ENCODE peak calls at places on chromosomes 13 and 19, in six cellular contexts. I is WTC11, Y is ascending aorta, J is H1, A is fibroblast of lung, H is cardiac muscle cell. D is an unnamed sample.

GRCh38 chr13:73364706-73365105 is 305.9 kb downstream of the KLF5 start:
- DNase-seq in A (no peak), I (no peak), J (no peak), Y (no peak), H (no peak), D (no peak)

GRCh38 chr13:108368240-108368898 is 98.9 kb downstream of the TNFSF13B start:
- DNase-seq in I (no peak), H (no peak), A (no peak), J (no peak), Y (no peak), D (no peak)

GRCh38 chr19:511101-511841 is 4.0 kb downstream of the TPGS1 start:
- DNase-seq in J (peak), A (no peak), I (peak), H (no peak), Y (no peak), D (peak)

GRCh38 chr13:114235697-114236096 is 1.0 kb downstream of the CDC16 start:
- DNase-seq in I (no peak), Y (no peak), J (no peak), A (no peak), H (no peak), D (no peak)

GRCh38 chr13:100513171-100513570 is 75.4 kb downstream of the GGACT start:
- DNase-seq in H (no peak), I (no peak), Y (no peak), A (no peak), J (no peak), D (no peak)

GRCh38 chr13:56988543-56988942 is 152.2 kb upstream of the PRR20A start:
- DNase-seq in H (no peak), J (no peak), I (no peak), A (no peak), Y (no peak), D (no peak)

GRCh38 chr19:38977445-38978314 is 2.1 kb upstream of the FBXO17 start:
- DNase-seq in H (no peak), Y (no peak), J (no peak), I (no peak), A (no peak), D (peak)

GRCh38 chr13:27005556-27005955 is 166.1 kb downstream of the USP12 start:
- DNase-seq in J (no peak), I (no peak), Y (no peak), A (no peak), H (no peak), D (no peak)

GRCh38 chr19:6481541-6482342 is at the start of gene DENND1C:
- DNase-seq in J (peak), Y (no peak), A (no peak), I (peak), H (peak), D (peak)

GRCh38 chr19:55117063-55117635 is 288 bp downstream of the PPP1R12C start:
- DNase-seq in I (no peak), J (no peak), Y (no peak), A (no peak), H (peak), D (peak)

GRCh38 chr13:52169839-52170238 is 10.4 kb upstream of the NEK3 start:
- DNase-seq in A (no peak), Y (no peak), J (no peak), I (no peak), H (no peak), D (no peak)

GRCh38 chr19:1884291-1884718 is 991 bp downstream of the ABHD17A start:
- DNase-seq in Y (no peak), J (no peak), H (no peak), A (no peak), I (no peak), D (peak)

GRCh38 chr13:47326061-47326460 is 429.2 kb upstream of the HTR2A start:
- DNase-seq in A (peak), Y (no peak), J (no peak), I (no peak), H (no peak), D (no peak)

GRCh38 chr13:47252627-47253026 is 355.8 kb upstream of the HTR2A start:
- DNase-seq in J (no peak), A (no peak), Y (no peak), I (no peak), H (no peak), D (no peak)

GRCh38 chr13:50208826-50209335 is 193.6 kb downstream of the KCNRG start:
- DNase-seq in I (peak), Y (peak), H (peak), J (peak), A (peak), D (no peak)

GRCh38 chr19:58575183-58576041 is 2.3 kb upstream of the MZF1 start:
- DNase-seq in H (peak), A (peak), I (peak), Y (peak), J (peak), D (peak)

GRCh38 chr19:58581227-58582141 is 8.3 kb upstream of the MZF1 start:
- DNase-seq in J (peak), I (peak), A (peak), H (peak), Y (peak), D (peak)

GRCh38 chr19:34733266-34733825 is 697 bp upstream of the ZNF181 start:
- DNase-seq in J (no peak), I (peak), A (no peak), Y (peak), H (peak), D (peak)

GRCh38 chr19:18922228-18922985 is 2.9 kb downstream of the DDX49 start:
- DNase-seq in Y (no peak), I (no peak), J (no peak), H (no peak), A (no peak), D (no peak)

GRCh38 chr13:112690242-112690943 is 555 bp downstream of the ATP11A start:
- DNase-seq in H (peak), Y (no peak), I (peak), A (peak), J (no peak), D (peak)

GRCh38 chr19:1918975-1919374 is 13.8 kb downstream of the ADAT3 start:
- DNase-seq in A (no peak), Y (no peak), H (no peak), J (no peak), I (no peak), D (no peak)

GRCh38 chr13:49679244-49679643 is 12.0 kb downstream of the EBPL start:
- DNase-seq in H (no peak), Y (no peak), J (no peak), I (no peak), A (peak), D (peak)

GRCh38 chr19:6030214-6030507 is 52.2 kb upstream of the RANBP3 start:
- DNase-seq in A (peak), Y (no peak), J (no peak), I (no peak), H (no peak), D (no peak)

GRCh38 chr19:49213791-49214190 is 56.2 kb downstream of the TRPM4 start:
- DNase-seq in I (peak), H (no peak), A (no peak), Y (no peak), J (peak), D (no peak)

GRCh38 chr19:51799311-51799997 is 4.5 kb downstream of the FPR3 start:
- DNase-seq in J (no peak), H (no peak), I (no peak), Y (peak), A (peak), D (no peak)

GRCh38 chr13:102645701-102646100 is 48.9 kb downstream of the TPP2 start:
- DNase-seq in I (no peak), A (no peak), H (no peak), Y (no peak), J (no peak), D (no peak)

GRCh38 chr19:54002495-54003315 is 11.3 kb downstream of the CACNG6 start:
- DNase-seq in I (no peak), A (no peak), J (no peak), Y (no peak), H (no peak), D (no peak)

GRCh38 chr13:98476538-98476966 is 100.4 kb downstream of the STK24 start:
- DNase-seq in I (no peak), Y (peak), A (peak), H (no peak), J (no peak), D (peak)

GRCh38 chr19:32233091-32233490 is 112.3 kb upstream of the ZNF507 start:
- DNase-seq in Y (no peak), A (no peak), J (peak), H (no peak), I (no peak), D (no peak)

GRCh38 chr13:112826565-112826964 is 136.7 kb downstream of the ATP11A start:
- DNase-seq in A (no peak), J (no peak), Y (no peak), H (no peak), I (no peak), D (no peak)

GRCh38 chr19:50510121-50510670 is 795 bp downstream of the JOSD2 start:
- DNase-seq in A (no peak), J (no peak), H (no peak), I (no peak), Y (no peak), D (no peak)

GRCh38 chr19:13089139-13089856 is 13.4 kb downstream of the LYL1 start:
- DNase-seq in I (peak), H (no peak), J (peak), Y (no peak), A (no peak), D (peak)

GRCh38 chr13:26062853-26063444 is 11.1 kb upstream of the SHISA2 start:
- DNase-seq in I (no peak), H (peak), Y (no peak), J (no peak), A (peak), D (peak)

GRCh38 chr19:6267552-6268381 is 12.0 kb downstream of the MLLT1 start:
- DNase-seq in I (no peak), H (no peak), A (no peak), Y (no peak), J (no peak), D (no peak)

GRCh38 chr19:10305139-10305806 is 4.3 kb downstream of the ZGLP1 start:
- DNase-seq in I (no peak), J (no peak), Y (no peak), A (no peak), H (no peak), D (no peak)

GRCh38 chr19:10112037-10112751 is 701 bp downstream of the P2RY11 start:
- DNase-seq in A (no peak), Y (no peak), I (no peak), J (no peak), H (no peak), D (peak)

GRCh38 chr19:49389406-49389805 is 1.4 kb downstream of the KASH5 start:
- DNase-seq in H (no peak), J (no peak), Y (no peak), I (no peak), A (no peak), D (no peak)

GRCh38 chr13:50677687-50678463 is 165.6 kb downstream of the DLEU7 start:
- DNase-seq in A (no peak), Y (no peak), H (no peak), I (no peak), J (no peak), D (no peak)

GRCh38 chr13:73372691-73373627 is 314.2 kb downstream of the KLF5 start:
- DNase-seq in I (no peak), Y (no peak), H (no peak), J (no peak), A (no peak), D (no peak)

GRCh38 chr19:45103625-45104319 is 10.8 kb downstream of the PPP1R37 start:
- DNase-seq in H (no peak), Y (no peak), I (no peak), J (no peak), A (no peak), D (no peak)
- TF ChIP-seq CTCF in H (no peak), Y (no peak), I (no peak), J (no peak), A (peak), D (no peak)

GRCh38 chr13:23348270-23349126 is 85.0 kb downstream of the SACS start:
- DNase-seq in Y (no peak), I (no peak), H (peak), J (no peak), A (peak), D (no peak)
- TF ChIP-seq CTCF in Y (no peak), I (no peak), H (peak), J (peak), A (peak), D (no peak)

GRCh38 chr13:41973247-41973741 is 12.4 kb upstream of the VWA8 start:
- DNase-seq in J (peak), I (peak), A (no peak), H (no peak), Y (no peak), D (no peak)
- TF ChIP-seq CTCF in J (peak), I (no peak), A (no peak), H (peak), Y (peak), D (no peak)

GRCh38 chr13:96822900-96823299 is 171.4 kb downstream of the OXGR1 start:
- DNase-seq in Y (no peak), J (no peak), I (peak), A (peak), H (peak), D (no peak)
- TF ChIP-seq CTCF in Y (no peak), J (peak), I (peak), A (no peak), H (peak), D (no peak)

DNA sequence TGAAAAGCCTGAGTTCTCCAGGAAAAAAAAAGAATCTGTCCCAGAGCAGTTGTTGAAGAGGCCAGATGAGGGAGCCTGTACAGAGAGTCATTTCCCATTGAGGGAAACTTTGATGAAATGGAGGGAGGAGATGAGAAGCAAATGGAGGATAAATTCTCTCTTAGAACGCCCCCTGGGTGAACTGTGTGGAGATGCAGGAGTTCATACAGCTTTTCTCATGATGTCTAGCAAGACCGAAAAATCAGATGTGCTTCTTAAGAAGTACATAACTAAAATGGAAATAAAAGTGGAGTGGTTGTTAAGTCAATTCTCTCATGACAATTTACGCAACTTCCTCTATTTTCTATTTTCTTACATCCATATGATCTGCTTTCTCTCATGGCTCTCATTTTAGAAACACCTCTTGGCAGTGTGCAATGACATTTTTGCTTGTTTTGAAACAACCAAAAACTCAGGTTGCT is 1263.1 kb downstream of the PCDH9 start:
- DNase-seq in A (peak), H (peak), Y (no peak), J (no peak), I (no peak), D (no peak)
- TF ChIP-seq CTCF in A (peak), H (peak), Y (peak), J (peak), I (peak), D (no peak)

GRCh38 chr13:75355609-75356008 is 126.4 kb downstream of the TBC1D4 start:
- DNase-seq in H (no peak), Y (no peak), A (no peak), J (no peak), I (no peak), D (no peak)

GRCh38 chr13:75356426-75356825 is 125.5 kb downstream of the TBC1D4 start:
- DNase-seq in J (no peak), Y (no peak), I (no peak), A (no peak), H (no peak), D (no peak)

GRCh38 chr13:75359266-75359665 is 122.7 kb downstream of the TBC1D4 start:
- DNase-seq in A (peak), I (no peak), H (no peak), Y (no peak), J (no peak), D (no peak)

GRCh38 chr13:75360170-75360569 is 121.8 kb downstream of the TBC1D4 start:
- DNase-seq in I (no peak), Y (no peak), J (no peak), H (no peak), A (no peak), D (no peak)

DNA sequence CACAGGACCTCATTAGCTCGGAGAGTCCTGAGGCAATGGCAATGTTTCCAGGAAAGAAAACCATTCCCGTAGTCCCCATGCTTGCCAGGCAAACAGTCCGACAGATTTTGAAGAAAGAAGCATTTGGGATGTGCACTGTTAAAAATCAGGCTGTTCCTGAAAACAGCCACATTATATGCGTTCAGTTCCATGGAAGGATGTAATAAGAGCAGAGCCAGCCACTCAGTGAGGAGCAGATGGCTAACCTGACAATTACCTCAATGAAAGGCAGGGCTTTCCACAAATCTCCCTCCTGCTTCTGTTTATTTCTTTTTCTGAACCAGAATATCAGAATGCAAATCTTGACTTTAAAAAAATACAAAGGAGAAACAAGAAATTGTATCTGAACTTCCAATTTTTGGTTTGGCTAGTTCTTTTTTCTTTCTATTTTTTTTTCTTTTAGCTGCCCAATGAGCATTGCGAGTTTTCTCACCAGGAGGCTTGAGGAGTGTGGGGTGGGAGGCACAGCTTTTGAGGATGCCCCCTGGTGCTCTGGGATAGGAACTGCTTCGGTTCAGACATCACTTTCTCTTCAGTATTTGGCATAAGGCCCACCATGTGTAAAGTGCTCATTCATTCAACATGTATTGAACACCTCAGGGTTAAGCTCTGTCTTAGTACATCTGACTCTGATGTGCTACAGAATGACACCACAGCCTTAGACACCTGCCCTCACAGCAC is 124.2 kb downstream of the TBC1D4 start:
- DNase-seq in H (peak), A (peak), J (peak), Y (no peak), I (peak), D (peak)
- TF ChIP-seq CTCF in H (peak), A (peak), J (peak), Y (no peak), I (peak), D (peak)

DNA sequence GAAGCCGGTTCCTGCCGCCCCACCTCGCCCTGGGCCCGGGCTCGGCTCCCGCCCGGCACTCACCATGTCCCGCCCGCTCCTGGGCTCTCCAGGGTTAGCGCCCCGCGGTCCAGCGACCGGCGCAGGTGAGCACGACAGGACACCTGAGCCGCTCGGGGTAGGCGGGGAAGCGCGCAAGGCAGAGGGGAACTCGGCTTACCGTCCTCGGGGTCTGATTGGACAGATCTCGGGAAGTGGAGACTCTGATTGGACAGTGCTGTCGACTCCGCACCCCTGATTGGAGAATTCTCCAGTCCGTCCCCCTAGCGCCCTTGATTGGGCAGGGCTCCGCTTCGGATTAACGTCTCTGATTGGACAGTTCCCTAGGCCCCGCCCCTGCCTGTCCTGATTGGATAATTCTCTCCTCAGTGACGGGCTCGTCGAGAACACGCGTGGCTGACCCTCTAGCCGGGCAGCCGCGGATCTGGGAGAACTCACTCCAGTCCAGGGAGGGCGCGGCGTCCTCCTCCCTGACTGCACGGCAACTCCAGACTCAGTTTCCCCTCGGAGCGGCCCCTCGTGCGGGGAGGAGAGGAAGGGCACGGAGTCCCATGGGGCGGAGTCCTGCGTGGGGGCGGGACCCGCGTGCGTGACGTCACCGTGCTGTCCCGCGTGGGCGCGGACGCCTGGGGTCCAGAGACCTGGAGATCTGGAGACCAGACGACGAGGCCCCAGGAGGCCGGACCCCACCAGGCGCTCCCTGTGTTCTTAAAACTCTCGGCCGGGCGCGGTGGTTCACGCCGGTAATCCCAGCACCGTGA is at the start of gene ZNF77:
- DNase-seq in I (peak), H (peak), Y (peak), A (peak), J (peak), D (peak)
- TF ChIP-seq CTCF in I (no peak), H (no peak), Y (no peak), A (no peak), J (no peak), D (no peak)

GRCh38 chr19:47357788-47358680 is 8.9 kb downstream of the DHX34 start:
- DNase-seq in Y (no peak), I (peak), J (peak), H (no peak), A (no peak), D (no peak)
- TF ChIP-seq CTCF in Y (no peak), I (no peak), J (peak), H (peak), A (peak), D (no peak)

GRCh38 chr13:29993196-29993595 is 142.8 kb upstream of the UBL3 start:
- DNase-seq in A (no peak), J (no peak), Y (no peak), H (no peak), I (no peak), D (no peak)
- TF ChIP-seq CTCF in A (no peak), J (peak), Y (no peak), H (no peak), I (no peak), D (no peak)